ENCODE peak calls at places on chromosomes 16 and 17, in six cellular contexts. V is left ventricle myocardium inferior; B is HFFc6; H is activated naive CD8-positive, alpha-beta T cell treated with anti-CD3 and anti-CD28 coated beads for 36 hours; P is left cardiac atrium; R is endothelial cell. Z is an unnamed sample.

GRCh38 chr16:3175157-3176153 is 12.5 kb upstream of the OR1F1 start:
- DNase-seq in R (no peak), B (peak; percentile 76), H (peak; percentile 60), P (no peak), V (no peak), Z (no peak)

GRCh38 chr16:35908942-35909341 is 2449.5 kb downstream of the TP53TG3F start:
- DNase-seq in R (no peak), V (no peak), P (no peak), H (no peak), B (no peak), Z (no peak)

GRCh38 chr16:70777496-70777895 is 23.5 kb downstream of the VAC14 start:
- DNase-seq in V (no peak), H (no peak), R (no peak), B (no peak), P (no peak), Z (peak; percentile 22)

GRCh38 chr16:66970775-66971725 is 10.0 kb downstream of the CES3 start:
- DNase-seq in P (no peak), V (no peak), R (no peak), B (peak; percentile 73), H (no peak), Z (peak; percentile 24)

GRCh38 chr17:64244165-64244564 is 18.9 kb downstream of the TEX2 start:
- DNase-seq in P (no peak), V (no peak), R (no peak), H (no peak), B (no peak), Z (no peak)

GRCh38 chr16:80710918-80711317 is 93.5 kb downstream of the CDYL2 start:
- DNase-seq in R (no peak), H (no peak), B (no peak), P (no peak), V (no peak), Z (no peak)

GRCh38 chr17:37608369-37609169 is 649 bp downstream of the SYNRG start:
- DNase-seq in P (no peak), B (peak; percentile 9), H (no peak), V (no peak), R (peak; percentile 64), Z (no peak)

GRCh38 chr17:63998050-63998720 is at the start of gene PRR29:
- DNase-seq in H (peak; percentile 80), R (peak; percentile 92), B (peak; percentile 13), P (peak; percentile 84), V (peak; percentile 67), Z (peak; percentile 85)

GRCh38 chr17:50155115-50155819 is 4.8 kb upstream of the PPP1R9B start:
- DNase-seq in P (no peak), H (no peak), V (no peak), B (no peak), R (no peak), Z (no peak)

GRCh38 chr16:71830359-71830758 is 15.4 kb upstream of the ATXN1L start:
- DNase-seq in H (no peak), B (no peak), V (no peak), P (no peak), R (no peak), Z (no peak)

GRCh38 chr16:65600629-65601028 is 478.8 kb upstream of the CDH11 start:
- DNase-seq in R (no peak), B (peak; percentile 23), V (no peak), H (no peak), P (no peak), Z (no peak)

GRCh38 chr17:59001158-59001814 is 105.4 kb downstream of the TRIM37 start:
- DNase-seq in V (no peak), B (peak; percentile 12), H (peak; percentile 76), P (peak; percentile 51), R (peak; percentile 8), Z (no peak)

GRCh38 chr16:31006589-31006988 is 3.8 kb downstream of the STX1B start:
- DNase-seq in P (no peak), H (no peak), V (no peak), B (no peak), R (no peak), Z (no peak)

GRCh38 chr16:85753559-85753958 is 2.7 kb upstream of the C16orf74 start:
- DNase-seq in H (no peak), P (no peak), V (no peak), B (no peak), R (no peak), Z (no peak)

GRCh38 chr16:79651363-79651762 is 50.8 kb upstream of the MAF start:
- DNase-seq in B (no peak), R (no peak), H (no peak), V (peak; percentile 28), P (peak; percentile 54), Z (peak; percentile 47)

GRCh38 chr16:53673189-53673588 is 30.5 kb downstream of the RPGRIP1L start:
- DNase-seq in H (no peak), V (no peak), P (no peak), B (no peak), R (no peak), Z (no peak)

GRCh38 chr16:30356401-30357084 is 1.4 kb upstream of the CD2BP2 start:
- DNase-seq in B (no peak), P (no peak), R (no peak), H (no peak), V (no peak), Z (peak; percentile 46)

GRCh38 chr16:87201052-87201451 is 116.1 kb downstream of the C16orf95 start:
- DNase-seq in P (peak; percentile 74), V (peak; percentile 71), H (no peak), B (peak; percentile 89), R (no peak), Z (peak; percentile 78)

GRCh38 chr17:17767096-17767470 is 69.7 kb downstream of the SREBF1 start:
- DNase-seq in R (no peak), P (no peak), B (no peak), H (no peak), V (no peak), Z (no peak)

GRCh38 chr17:44543213-44543904 is 13.9 kb upstream of the FZD2 start:
- DNase-seq in B (peak; percentile 95), P (no peak), V (no peak), R (peak; percentile 33), H (no peak), Z (no peak)

GRCh38 chr17:39064814-39065213 is 86.6 kb downstream of the PLXDC1 start:
- DNase-seq in P (no peak), R (no peak), B (no peak), H (no peak), V (no peak), Z (no peak)

GRCh38 chr17:48054238-48055185 is 6.4 kb downstream of the NFE2L1 start:
- DNase-seq in R (peak; percentile 70), P (peak; percentile 75), V (peak; percentile 76), B (peak; percentile 46), H (no peak), Z (peak; percentile 85)

GRCh38 chr17:65984299-65984698 is 207.6 kb downstream of the CEP112 start:
- DNase-seq in P (no peak), B (no peak), V (no peak), R (no peak), H (no peak), Z (no peak)

GRCh38 chr16:88454315-88455057 is 1.4 kb downstream of the ZFPM1 start:
- DNase-seq in R (peak; percentile 25), V (no peak), B (no peak), H (peak; percentile 67), P (peak; percentile 55), Z (no peak)

GRCh38 chr16:23575834-23576233 is 18.3 kb downstream of the UBFD1 start:
- DNase-seq in R (no peak), P (no peak), H (no peak), B (peak; percentile 12), V (no peak), Z (no peak)

GRCh38 chr16:78996806-78997205 is 603.7 kb downstream of the MAF start:
- DNase-seq in R (no peak), P (no peak), V (no peak), B (no peak), H (no peak), Z (no peak)

GRCh38 chr16:69831212-69832123 is 69.3 kb downstream of the WWP2 start:
- DNase-seq in B (peak; percentile 3), H (no peak), P (no peak), R (no peak), V (no peak), Z (no peak)

GRCh38 chr16:53043986-53044571 is 8.6 kb downstream of the CHD9NB start:
- DNase-seq in V (no peak), B (no peak), P (peak; percentile 31), R (no peak), H (no peak), Z (peak; percentile 37)

GRCh38 chr17:81338301-81339179 is 43.4 kb upstream of the SLC38A10 start:
- DNase-seq in P (no peak), R (no peak), V (no peak), H (no peak), B (no peak), Z (no peak)

GRCh38 chr16:15502041-15502725 is 67.8 kb downstream of the BMERB1 start:
- DNase-seq in B (peak; percentile 79), H (no peak), R (no peak), P (peak; percentile 39), V (no peak), Z (no peak)